ENCODE peak calls at places on chromosomes 11 and 22, in six cellular contexts. One of them, this sample, is unnamed.
A peak's percentile ranks its signal among the peaks of the same experiment; 100 is the strongest.

GRCh38 chr11:67663515-67664212 is 10.8 kb downstream of the ALDH3B2 start:
- DNase-seq in DND-41: no peak
- DNase-seq in left ventricle myocardium inferior: no peak
- DNase-seq in AG09319: no peak
- DNase-seq in fibroblast of mammary gland: no peak
- DNase-seq in choroid plexus epithelial cell: no peak
- DNase-seq in this sample: no peak

GRCh38 chr11:68804786-68805185 is 36.9 kb downstream of the CPT1A start:
- DNase-seq in DND-41: no peak
- DNase-seq in left ventricle myocardium inferior: no peak
- DNase-seq in AG09319: no peak
- DNase-seq in fibroblast of mammary gland: no peak
- DNase-seq in choroid plexus epithelial cell: no peak
- DNase-seq in this sample: no peak

GRCh38 chr11:116061322-116061721 is 557.1 kb upstream of the CADM1 start:
- DNase-seq in DND-41: no peak
- DNase-seq in left ventricle myocardium inferior: no peak
- DNase-seq in AG09319: no peak
- DNase-seq in fibroblast of mammary gland: no peak
- DNase-seq in choroid plexus epithelial cell: no peak
- DNase-seq in this sample: no peak

GRCh38 chr11:125623064-125623463 is 1.9 kb upstream of the CHEK1 start:
- DNase-seq in DND-41: no peak
- DNase-seq in left ventricle myocardium inferior: no peak
- DNase-seq in AG09319: no peak
- DNase-seq in fibroblast of mammary gland: no peak
- DNase-seq in choroid plexus epithelial cell: no peak
- DNase-seq in this sample: no peak

GRCh38 chr11:110711448-110711775 is 825 bp downstream of the ARHGAP20 start:
- DNase-seq in DND-41: no peak
- DNase-seq in left ventricle myocardium inferior: no peak
- DNase-seq in AG09319: no peak
- DNase-seq in fibroblast of mammary gland: no peak
- DNase-seq in choroid plexus epithelial cell: no peak
- DNase-seq in this sample: no peak

GRCh38 chr22:23251445-23252093 is 71.3 kb downstream of the BCR start:
- DNase-seq in DND-41: no peak
- DNase-seq in left ventricle myocardium inferior: no peak
- DNase-seq in AG09319: no peak
- DNase-seq in fibroblast of mammary gland: peak; percentile 78
- DNase-seq in choroid plexus epithelial cell: no peak
- DNase-seq in this sample: peak; percentile 51

GRCh38 chr22:33539902-33540751 is 380.1 kb downstream of the LARGE1 start:
- DNase-seq in DND-41: no peak
- DNase-seq in left ventricle myocardium inferior: peak; percentile 58
- DNase-seq in AG09319: no peak
- DNase-seq in fibroblast of mammary gland: peak; percentile 33
- DNase-seq in choroid plexus epithelial cell: peak; percentile 57
- DNase-seq in this sample: no peak

GRCh38 chr11:69828276-69828970 is 9.2 kb upstream of the FGF3 start:
- DNase-seq in DND-41: no peak
- DNase-seq in left ventricle myocardium inferior: no peak
- DNase-seq in AG09319: no peak
- DNase-seq in fibroblast of mammary gland: no peak
- DNase-seq in choroid plexus epithelial cell: no peak
- DNase-seq in this sample: no peak

GRCh38 chr11:129644326-129644725 is 171.3 kb upstream of the TMEM45B start:
- DNase-seq in DND-41: no peak
- DNase-seq in left ventricle myocardium inferior: no peak
- DNase-seq in AG09319: no peak
- DNase-seq in fibroblast of mammary gland: peak; percentile 77
- DNase-seq in choroid plexus epithelial cell: peak; percentile 79
- DNase-seq in this sample: no peak

GRCh38 chr11:11155962-11156815 is 196.9 kb downstream of the CSNK2A3 start:
- DNase-seq in DND-41: peak; percentile 37
- DNase-seq in left ventricle myocardium inferior: no peak
- DNase-seq in AG09319: no peak
- DNase-seq in fibroblast of mammary gland: no peak
- DNase-seq in choroid plexus epithelial cell: no peak
- DNase-seq in this sample: peak; percentile 5

GRCh38 chr22:35919002-35919542 is 109.6 kb downstream of the RBFOX2 start:
- DNase-seq in DND-41: no peak
- DNase-seq in left ventricle myocardium inferior: no peak
- DNase-seq in AG09319: no peak
- DNase-seq in fibroblast of mammary gland: no peak
- DNase-seq in choroid plexus epithelial cell: no peak
- DNase-seq in this sample: no peak

GRCh38 chr22:27331526-27332281 is 469.9 kb downstream of the MN1 start:
- DNase-seq in DND-41: no peak
- DNase-seq in left ventricle myocardium inferior: peak; percentile 46
- DNase-seq in AG09319: no peak
- DNase-seq in fibroblast of mammary gland: peak; percentile 28
- DNase-seq in choroid plexus epithelial cell: peak; percentile 86
- DNase-seq in this sample: peak; percentile 39

GRCh38 chr11:55661901-55662300 is at the start of gene OR4C6:
- DNase-seq in DND-41: no peak
- DNase-seq in left ventricle myocardium inferior: no peak
- DNase-seq in AG09319: no peak
- DNase-seq in fibroblast of mammary gland: no peak
- DNase-seq in choroid plexus epithelial cell: no peak
- DNase-seq in this sample: no peak

GRCh38 chr11:57641426-57641825 is 8.3 kb downstream of the YPEL4 start:
- DNase-seq in DND-41: peak; percentile 66
- DNase-seq in left ventricle myocardium inferior: no peak
- DNase-seq in AG09319: peak; percentile 42
- DNase-seq in fibroblast of mammary gland: peak; percentile 75
- DNase-seq in choroid plexus epithelial cell: peak; percentile 87
- DNase-seq in this sample: peak; percentile 63

GRCh38 chr22:19578180-19579004 is 54.2 kb upstream of the CLDN5 start:
- DNase-seq in DND-41: no peak
- DNase-seq in left ventricle myocardium inferior: no peak
- DNase-seq in AG09319: no peak
- DNase-seq in fibroblast of mammary gland: no peak
- DNase-seq in choroid plexus epithelial cell: no peak
- DNase-seq in this sample: no peak

GRCh38 chr22:19577422-19577966 is 53.3 kb upstream of the CLDN5 start:
- DNase-seq in DND-41: no peak
- DNase-seq in left ventricle myocardium inferior: no peak
- DNase-seq in AG09319: no peak
- DNase-seq in fibroblast of mammary gland: no peak
- DNase-seq in choroid plexus epithelial cell: no peak
- DNase-seq in this sample: no peak

GRCh38 chr22:19579880-19580279 is 55.7 kb upstream of the CLDN5 start:
- DNase-seq in DND-41: peak; percentile 44
- DNase-seq in left ventricle myocardium inferior: peak; percentile 27
- DNase-seq in AG09319: no peak
- DNase-seq in fibroblast of mammary gland: no peak
- DNase-seq in choroid plexus epithelial cell: no peak
- DNase-seq in this sample: no peak

GRCh38 chr22:19580291-19580890 is 56.2 kb upstream of the CLDN5 start:
- DNase-seq in DND-41: no peak
- DNase-seq in left ventricle myocardium inferior: no peak
- DNase-seq in AG09319: no peak
- DNase-seq in fibroblast of mammary gland: no peak
- DNase-seq in choroid plexus epithelial cell: no peak
- DNase-seq in this sample: no peak

DNA sequence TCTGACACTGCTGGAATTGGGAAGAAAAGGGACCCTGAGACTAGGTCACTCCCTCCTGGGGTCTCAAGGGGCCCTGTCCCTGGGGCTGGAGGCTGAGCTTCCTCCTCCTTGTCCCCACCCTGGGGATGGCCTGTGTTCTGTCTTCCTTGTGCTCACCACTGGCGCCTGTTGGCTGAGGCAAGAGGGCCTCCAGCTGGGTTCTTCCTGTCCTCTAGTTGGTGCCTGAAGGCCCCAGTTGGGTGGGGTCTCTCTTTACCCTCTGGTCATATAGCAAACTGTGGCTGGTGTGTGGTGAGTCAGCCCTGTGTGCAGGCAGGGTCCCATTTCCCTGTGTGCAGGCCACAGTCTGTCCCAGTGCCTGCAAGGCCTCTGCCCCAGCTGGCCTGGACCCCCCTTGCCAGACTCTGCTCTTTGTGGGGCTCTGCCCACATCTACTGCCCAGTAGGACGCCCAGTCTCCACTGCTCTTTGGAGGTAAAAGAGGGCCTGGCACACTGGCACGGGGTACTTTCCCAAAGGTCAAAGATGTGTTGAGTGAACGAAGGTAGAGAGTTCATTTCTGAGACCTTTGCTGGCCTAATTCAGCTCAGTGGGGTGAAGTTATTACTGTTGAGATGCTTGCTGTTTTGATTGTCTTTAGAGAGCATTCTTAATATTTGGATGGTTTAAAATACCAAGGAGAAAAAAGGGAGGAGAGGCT is 55.1 kb upstream of the CLDN5 start:
- DNase-seq in DND-41: peak; percentile 14
- DNase-seq in left ventricle myocardium inferior: no peak
- DNase-seq in AG09319: no peak
- DNase-seq in fibroblast of mammary gland: no peak
- DNase-seq in choroid plexus epithelial cell: no peak
- DNase-seq in this sample: no peak
- TF ChIP-seq CTCF in DND-41: no peak
- TF ChIP-seq CTCF in left ventricle myocardium inferior: no peak
- TF ChIP-seq CTCF in AG09319: no peak
- TF ChIP-seq CTCF in fibroblast of mammary gland: no peak
- TF ChIP-seq CTCF in choroid plexus epithelial cell: no peak
- TF ChIP-seq CTCF in this sample: no peak

DNA sequence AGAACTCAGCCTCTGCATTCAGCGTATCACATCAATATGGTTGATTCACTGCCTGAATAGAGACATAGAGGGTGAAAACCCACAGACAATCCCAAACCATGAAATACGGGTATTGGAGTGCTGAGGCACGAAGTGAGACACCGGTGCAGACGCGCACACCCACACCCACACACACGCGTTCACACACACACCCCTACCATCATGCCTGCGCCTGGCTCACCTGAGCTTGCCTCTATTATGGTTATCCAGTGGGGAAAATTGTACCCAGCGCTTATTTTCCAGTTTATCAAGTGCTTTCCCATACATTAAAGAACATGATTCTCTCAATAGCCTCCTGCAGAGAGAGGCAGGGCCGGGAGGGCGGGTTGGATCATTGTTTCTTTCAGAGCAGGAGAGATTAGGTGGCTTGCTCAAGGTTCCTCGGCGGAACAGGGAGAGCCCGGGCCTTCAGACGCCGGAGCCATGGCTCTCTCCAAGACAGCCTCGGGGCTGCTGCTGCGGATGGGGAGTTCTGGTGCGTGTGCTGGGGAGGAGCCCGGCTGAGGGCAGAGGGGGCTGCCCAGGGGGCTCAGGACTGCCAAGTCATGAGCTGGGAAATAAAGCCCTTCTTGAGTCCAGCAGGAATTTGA is 78.9 kb upstream of the THY1 start:
- DNase-seq in DND-41: no peak
- DNase-seq in left ventricle myocardium inferior: no peak
- DNase-seq in AG09319: no peak
- DNase-seq in fibroblast of mammary gland: no peak
- DNase-seq in choroid plexus epithelial cell: no peak
- DNase-seq in this sample: no peak
- TF ChIP-seq CTCF in DND-41: no peak
- TF ChIP-seq CTCF in left ventricle myocardium inferior: no peak
- TF ChIP-seq CTCF in AG09319: no peak
- TF ChIP-seq CTCF in fibroblast of mammary gland: no peak
- TF ChIP-seq CTCF in choroid plexus epithelial cell: no peak
- TF ChIP-seq CTCF in this sample: no peak

GRCh38 chr11:6638437-6638836 is 17.2 kb downstream of the DCHS1 start:
- DNase-seq in DND-41: no peak
- DNase-seq in left ventricle myocardium inferior: no peak
- DNase-seq in AG09319: no peak
- DNase-seq in fibroblast of mammary gland: no peak
- DNase-seq in choroid plexus epithelial cell: peak; percentile 23
- DNase-seq in this sample: no peak
- TF ChIP-seq CTCF in DND-41: peak; percentile 4
- TF ChIP-seq CTCF in left ventricle myocardium inferior: no peak
- TF ChIP-seq CTCF in AG09319: no peak
- TF ChIP-seq CTCF in fibroblast of mammary gland: no peak
- TF ChIP-seq CTCF in choroid plexus epithelial cell: peak; percentile 9
- TF ChIP-seq CTCF in this sample: no peak

GRCh38 chr11:3167143-3168119 is 2.3 kb upstream of the OSBPL5 start:
- DNase-seq in DND-41: no peak
- DNase-seq in left ventricle myocardium inferior: peak; percentile 13
- DNase-seq in AG09319: no peak
- DNase-seq in fibroblast of mammary gland: no peak
- DNase-seq in choroid plexus epithelial cell: no peak
- DNase-seq in this sample: no peak
- TF ChIP-seq CTCF in DND-41: no peak
- TF ChIP-seq CTCF in left ventricle myocardium inferior: no peak
- TF ChIP-seq CTCF in AG09319: no peak
- TF ChIP-seq CTCF in fibroblast of mammary gland: no peak
- TF ChIP-seq CTCF in choroid plexus epithelial cell: no peak
- TF ChIP-seq CTCF in this sample: no peak

DNA sequence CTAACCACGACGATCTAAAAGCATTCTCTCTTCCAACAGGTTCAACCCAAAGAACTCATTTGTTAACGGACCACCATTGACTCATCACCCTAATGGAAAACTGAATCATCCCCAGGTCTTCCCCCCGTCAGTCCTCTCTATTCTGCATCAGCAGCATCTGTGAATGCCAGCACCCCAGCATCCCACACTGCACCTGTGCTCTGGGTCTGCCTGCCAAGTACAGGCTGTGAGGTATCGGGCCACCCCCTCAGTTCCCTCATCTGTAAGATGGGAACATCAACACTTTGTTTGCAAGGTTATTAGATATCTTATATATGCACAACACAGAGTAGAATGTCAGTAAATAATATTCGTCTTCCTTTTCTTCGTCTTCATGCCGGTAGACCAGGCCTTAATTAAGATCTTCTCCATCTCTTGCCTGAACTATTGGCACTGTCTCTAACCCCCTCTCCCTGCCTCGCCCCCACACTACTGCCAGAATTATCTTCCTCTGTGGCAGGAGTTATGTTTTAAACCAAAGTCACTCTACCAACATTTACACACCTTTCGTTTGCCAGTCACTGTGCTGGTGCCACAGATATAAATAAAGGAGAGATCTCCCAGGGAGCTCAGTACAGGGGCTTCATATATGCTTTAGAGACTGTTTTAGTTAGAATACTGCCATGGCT is 7.8 kb upstream of the TMPRSS4 start:
- DNase-seq in DND-41: no peak
- DNase-seq in left ventricle myocardium inferior: no peak
- DNase-seq in AG09319: no peak
- DNase-seq in fibroblast of mammary gland: no peak
- DNase-seq in choroid plexus epithelial cell: no peak
- DNase-seq in this sample: no peak
- TF ChIP-seq CTCF in DND-41: no peak
- TF ChIP-seq CTCF in left ventricle myocardium inferior: no peak
- TF ChIP-seq CTCF in AG09319: no peak
- TF ChIP-seq CTCF in fibroblast of mammary gland: no peak
- TF ChIP-seq CTCF in choroid plexus epithelial cell: no peak
- TF ChIP-seq CTCF in this sample: no peak

GRCh38 chr11:108062336-108062735 is 53.6 kb downstream of the CUL5 start:
- DNase-seq in DND-41: no peak
- DNase-seq in left ventricle myocardium inferior: no peak
- DNase-seq in AG09319: no peak
- DNase-seq in fibroblast of mammary gland: no peak
- DNase-seq in choroid plexus epithelial cell: no peak
- DNase-seq in this sample: no peak
- TF ChIP-seq CTCF in DND-41: no peak
- TF ChIP-seq CTCF in left ventricle myocardium inferior: no peak
- TF ChIP-seq CTCF in AG09319: no peak
- TF ChIP-seq CTCF in fibroblast of mammary gland: no peak
- TF ChIP-seq CTCF in choroid plexus epithelial cell: no peak
- TF ChIP-seq CTCF in this sample: no peak

GRCh38 chr22:31618471-31619176 is 43.4 kb downstream of the PISD start:
- DNase-seq in DND-41: no peak
- DNase-seq in left ventricle myocardium inferior: no peak
- DNase-seq in AG09319: no peak
- DNase-seq in fibroblast of mammary gland: no peak
- DNase-seq in choroid plexus epithelial cell: no peak
- DNase-seq in this sample: no peak
- TF ChIP-seq CTCF in DND-41: no peak
- TF ChIP-seq CTCF in left ventricle myocardium inferior: no peak
- TF ChIP-seq CTCF in AG09319: no peak
- TF ChIP-seq CTCF in fibroblast of mammary gland: no peak
- TF ChIP-seq CTCF in choroid plexus epithelial cell: no peak
- TF ChIP-seq CTCF in this sample: no peak